ENCODE peak calls at places on chromosomes 2 and 18, in seven cellular contexts. K is spleen, L is KBM-7, M is endodermal cell, S is GM13977, Y is T-helper 1 cell, T is HFF-Myc. Q is an unnamed sample.

GRCh38 chr2:184767059-184767458 is 168.7 kb downstream of the ZNF804A start:
- DNase-seq in K (no peak), L (no peak), M (no peak), S (no peak), Y (no peak), T (no peak), Q (no peak)

GRCh38 chr18:74282359-74283254 is 9.2 kb downstream of the CYB5A start:
- DNase-seq in K (no peak), L (no peak), M (peak), S (no peak), Y (no peak), T (no peak), Q (peak)

GRCh38 chr2:70793450-70793849 is 3.0 kb upstream of the FIGLA start:
- DNase-seq in K (no peak), L (peak), M (no peak), S (no peak), Y (no peak), T (no peak), Q (no peak)

GRCh38 chr2:28185881-28186280 is 206.8 kb upstream of the FOSL2 start:
- DNase-seq in K (no peak), L (no peak), M (no peak), S (no peak), Y (no peak), T (no peak), Q (no peak)

GRCh38 chr2:62871506-62871905 is 166.0 kb downstream of the EHBP1 start:
- DNase-seq in K (no peak), L (no peak), M (no peak), S (no peak), Y (no peak), T (no peak), Q (no peak)

GRCh38 chr2:86750240-86750839 is 30.2 kb downstream of the RMND5A start:
- DNase-seq in K (no peak), L (no peak), M (no peak), S (no peak), Y (no peak), T (no peak), Q (no peak)

GRCh38 chr2:65294136-65294535 is 66.5 kb downstream of the ACTR2 start:
- DNase-seq in K (no peak), L (no peak), M (peak), S (no peak), Y (no peak), T (no peak), Q (no peak)

GRCh38 chr2:9637330-9637729 is 6.5 kb upstream of the YWHAQ start:
- DNase-seq in K (no peak), L (no peak), M (peak), S (no peak), Y (peak), T (no peak), Q (no peak)

GRCh38 chr2:110637093-110637492 is 40.8 kb downstream of the BUB1 start:
- DNase-seq in K (no peak), L (no peak), M (no peak), S (no peak), Y (no peak), T (no peak), Q (no peak)

GRCh38 chr18:39450958-39451357 is 1885.4 kb upstream of the CELF4 start:
- DNase-seq in K (no peak), L (no peak), M (no peak), S (no peak), Y (no peak), T (no peak), Q (no peak)

GRCh38 chr2:203694186-203694585 is 12.3 kb upstream of the CD28 start:
- DNase-seq in K (no peak), L (no peak), M (no peak), S (no peak), Y (no peak), T (no peak), Q (no peak)

GRCh38 chr18:9708057-9708881 is at the start of gene RAB31:
- DNase-seq in K (peak), L (no peak), M (peak), S (peak), Y (no peak), T (no peak), Q (peak)

GRCh38 chr2:169080250-169081035 is 11.1 kb downstream of the DHRS9 start:
- DNase-seq in K (peak), L (peak), M (no peak), S (no peak), Y (no peak), T (no peak), Q (no peak)

GRCh38 chr2:240874715-240875227 is 6.1 kb downstream of the AGXT start:
- DNase-seq in K (peak), L (no peak), M (no peak), S (no peak), Y (no peak), T (no peak), Q (no peak)

GRCh38 chr2:86753606-86754005 is 33.5 kb downstream of the RMND5A start:
- DNase-seq in K (no peak), L (no peak), M (no peak), S (no peak), Y (no peak), T (no peak), Q (no peak)

GRCh38 chr2:146917430-146918037 is 927.3 kb upstream of the ACVR2A start:
- DNase-seq in K (no peak), L (no peak), M (no peak), S (no peak), Y (no peak), T (no peak), Q (no peak)

GRCh38 chr2:235981629-235982028 is 186.6 kb downstream of the GBX2 start:
- DNase-seq in K (peak), L (no peak), M (peak), S (no peak), Y (no peak), T (no peak), Q (no peak)